ENCODE peak calls at places on chromosomes 2 and 18, in eight cellular contexts. K is Peyer's patch; B is tibial nerve; L is lung; T is neural progenitor cell; Q is naive thymus-derived CD4-positive, alpha-beta T cell; A is mammary epithelial cell; E is IMR-90. Z is an unnamed sample. For H3K27me3, the result is how much of the 10 kb centered on the place peaks cover.

GRCh38 chr2:186455613-186456012 is 30.4 kb upstream of the ZC3H15 start:
- DNase-seq in E (no peak), K (no peak), A (no peak), B (no peak), T (no peak), Q (no peak), L (no peak), Z (no peak)

GRCh38 chr2:28088970-28089369 is 198.4 kb downstream of the BABAM2 start:
- DNase-seq in B (no peak), E (peak), A (peak), T (no peak), Q (no peak), L (no peak), K (no peak), Z (no peak)

GRCh38 chr2:64222351-64222750 is 78.1 kb upstream of the PELI1 start:
- DNase-seq in B (peak), L (no peak), A (peak), Q (no peak), K (no peak), T (no peak), E (peak), Z (no peak)

GRCh38 chr18:38369772-38370690 is 804.4 kb upstream of the CELF4 start:
- DNase-seq in E (no peak), K (no peak), B (no peak), T (no peak), L (no peak), Q (no peak), A (peak), Z (no peak)

GRCh38 chr2:241550616-241551580 is 7.6 kb upstream of the BOK start:
- DNase-seq in Q (no peak), A (no peak), L (no peak), B (no peak), E (no peak), T (no peak), K (no peak), Z (no peak)

GRCh38 chr18:63439334-63439733 is 17.1 kb upstream of the VPS4B start:
- DNase-seq in Q (peak), T (peak), L (peak), K (peak), B (peak), E (peak), A (peak), Z (no peak)

GRCh38 chr18:2774669-2775068 is 72.1 kb upstream of the EMILIN2 start:
- DNase-seq in B (no peak), T (no peak), E (no peak), K (no peak), L (no peak), A (no peak), Q (no peak), Z (no peak)

GRCh38 chr2:188835821-188836220 is 138.4 kb upstream of the COL3A1 start:
- DNase-seq in B (no peak), T (no peak), K (no peak), Q (no peak), L (no peak), A (no peak), E (no peak), Z (no peak)

GRCh38 chr2:62461707-62462106 is 44.3 kb downstream of the TMEM17 start:
- DNase-seq in B (no peak), E (peak), A (peak), Q (no peak), L (no peak), T (no peak), K (no peak), Z (peak)

GRCh38 chr2:197453914-197454398 is 604 bp downstream of the COQ10B start:
- DNase-seq in T (no peak), Q (no peak), B (peak), K (no peak), L (no peak), E (peak), A (no peak), Z (no peak)

GRCh38 chr2:117720765-117721164 is 93.7 kb upstream of the DDX18 start:
- DNase-seq in Q (no peak), K (no peak), A (no peak), E (no peak), B (no peak), L (no peak), T (no peak), Z (no peak)

GRCh38 chr2:224584768-224585204 is 377 bp downstream of the CUL3 start:
- DNase-seq in B (peak), L (peak), A (peak), K (peak), E (no peak), Q (peak), T (peak), Z (peak)

DNA sequence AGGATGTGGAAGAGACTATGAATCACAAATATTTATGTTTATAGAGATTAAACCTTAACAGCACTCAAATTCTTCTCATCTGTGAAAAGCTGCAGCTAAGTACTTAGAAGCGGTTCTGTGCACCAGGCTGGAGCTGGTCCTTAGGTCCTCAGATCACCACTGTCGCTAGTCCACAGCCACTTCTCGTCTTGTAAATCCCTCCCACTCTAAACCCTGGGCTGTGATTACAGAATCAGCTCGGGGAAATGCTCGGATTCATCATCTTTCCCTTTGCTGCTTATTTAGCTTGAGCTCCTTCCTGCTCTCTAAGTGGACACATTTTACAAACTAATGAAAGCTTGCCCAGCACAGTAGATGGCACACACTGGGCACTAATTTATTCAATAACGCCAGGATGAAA is 61.7 kb downstream of the RNF152 start:
- DNase-seq in L (no peak), A (no peak), B (no peak), T (no peak), Q (no peak), K (no peak), E (peak), Z (no peak)
- H3K4me3 ChIP-seq in L (no peak), A (no peak), B (no peak), T (no peak), Q (no peak), K (no peak), E (no peak), Z (no peak)

GRCh38 chr2:172081248-172082022 is 3.9 kb upstream of the DLX1 start:
- DNase-seq in T (peak), B (no peak), L (no peak), K (no peak), E (no peak), A (no peak), Q (no peak), Z (no peak)

GRCh38 chr2:172082105-172082943 is 3.0 kb upstream of the DLX1 start:
- DNase-seq in B (no peak), K (no peak), A (no peak), E (no peak), L (no peak), T (peak), Q (no peak), Z (peak)

GRCh38 chr2:172079838-172080640 is 5.3 kb upstream of the DLX1 start:
- DNase-seq in B (no peak), A (no peak), K (no peak), Q (no peak), L (no peak), E (peak), T (peak), Z (no peak)

GRCh38 chr2:172079416-172079815 is 5.9 kb upstream of the DLX1 start:
- DNase-seq in Q (no peak), E (no peak), L (no peak), B (no peak), A (no peak), T (no peak), K (no peak), Z (no peak)

GRCh38 chr2:172080641-172081230 is 4.6 kb upstream of the DLX1 start:
- DNase-seq in A (no peak), E (no peak), B (no peak), T (peak), K (no peak), Q (no peak), L (no peak), Z (no peak)
- H3K27me3 ChIP-seq in A (under half), E (under half), B (half or more), T (half or more), K (under half), Q (half or more), L (under half), Z (under half)

GRCh38 chr2:177264539-177265385 is at the start of gene NFE2L2:
- DNase-seq in E (peak), Q (peak), A (peak), T (peak), B (peak), K (peak), L (peak), Z (peak)

GRCh38 chr2:177263451-177264208 is 897 bp downstream of the NFE2L2 start:
- DNase-seq in Q (peak), E (peak), T (peak), A (peak), K (peak), L (peak), B (peak), Z (peak)

GRCh38 chr2:177265386-177265690 is 811 bp upstream of the NFE2L2 start:
- DNase-seq in A (no peak), E (peak), B (peak), T (no peak), K (peak), L (no peak), Q (peak), Z (no peak)

GRCh38 chr2:177264209-177264538 is 353 bp downstream of the NFE2L2 start:
- DNase-seq in K (no peak), A (no peak), T (peak), L (peak), Q (no peak), E (peak), B (no peak), Z (no peak)

DNA sequence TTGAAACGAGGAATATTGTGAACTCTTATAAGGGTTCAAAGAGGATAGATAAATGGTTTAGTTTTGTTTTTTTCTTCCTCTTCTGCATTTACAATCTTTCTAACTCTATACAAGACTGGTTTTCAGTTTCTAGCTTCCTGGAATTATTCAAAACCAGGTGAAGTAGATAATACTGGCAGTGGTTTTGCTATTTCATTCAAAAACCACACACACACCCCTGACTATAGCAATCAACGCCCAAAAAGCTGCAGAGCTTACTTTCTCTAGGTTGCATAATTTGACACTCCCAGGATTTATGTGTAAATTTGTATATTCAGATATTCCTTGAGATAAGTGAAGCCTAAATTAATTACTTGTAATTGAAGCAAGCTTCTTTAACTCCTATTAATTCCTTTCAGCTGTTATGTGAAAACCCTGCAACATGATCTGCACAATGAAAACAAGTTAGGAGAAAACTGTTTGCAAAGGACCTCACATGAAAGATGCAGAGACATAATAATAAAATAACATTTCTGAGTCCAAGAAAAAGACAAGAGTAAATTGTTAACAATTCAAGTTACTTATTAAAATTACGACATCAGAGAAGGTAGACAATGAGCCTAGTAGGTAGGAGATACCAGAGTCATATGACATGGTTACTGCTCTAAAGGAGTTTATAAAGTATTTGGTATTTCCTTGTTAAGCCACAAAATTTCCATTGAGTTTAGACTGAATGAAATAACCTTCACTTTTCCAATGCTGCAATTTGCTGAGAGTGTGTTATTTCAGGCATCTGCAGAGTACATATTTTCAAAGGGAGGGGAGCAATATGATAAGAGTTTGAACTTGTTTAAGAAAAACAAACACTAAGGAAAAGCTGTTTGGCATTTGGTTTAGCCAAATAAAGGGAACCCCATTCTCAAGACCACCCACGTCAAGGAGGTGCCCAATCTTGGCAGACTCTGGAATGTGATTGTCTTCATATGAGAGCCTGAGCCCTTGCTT is 1.6 kb upstream of the NFE2L2 start:
- DNase-seq in L (no peak), B (no peak), A (peak), T (no peak), Q (peak), K (no peak), E (peak), Z (no peak)
- H3K4me3 ChIP-seq in L (no peak), B (peak), A (no peak), T (peak), Q (peak), K (no peak), E (no peak), Z (peak)

GRCh38 chr2:240056678-240057077 is 3.4 kb upstream of the OR6B3 start:
- DNase-seq in E (no peak), B (no peak), K (no peak), A (no peak), L (no peak), T (no peak), Q (no peak), Z (no peak)

GRCh38 chr2:240052524-240052923 is 797 bp downstream of the OR6B3 start:
- DNase-seq in K (no peak), B (no peak), Q (no peak), E (no peak), A (no peak), T (no peak), L (no peak), Z (no peak)

GRCh38 chr2:240053173-240054155 is at the start of gene OR6B3:
- DNase-seq in E (no peak), A (no peak), Q (no peak), B (no peak), T (no peak), L (no peak), K (no peak), Z (no peak)

GRCh38 chr2:240051697-240052096 is 1.6 kb downstream of the OR6B3 start:
- DNase-seq in Q (no peak), A (no peak), T (no peak), B (no peak), K (no peak), L (no peak), E (no peak), Z (no peak)

DNA sequence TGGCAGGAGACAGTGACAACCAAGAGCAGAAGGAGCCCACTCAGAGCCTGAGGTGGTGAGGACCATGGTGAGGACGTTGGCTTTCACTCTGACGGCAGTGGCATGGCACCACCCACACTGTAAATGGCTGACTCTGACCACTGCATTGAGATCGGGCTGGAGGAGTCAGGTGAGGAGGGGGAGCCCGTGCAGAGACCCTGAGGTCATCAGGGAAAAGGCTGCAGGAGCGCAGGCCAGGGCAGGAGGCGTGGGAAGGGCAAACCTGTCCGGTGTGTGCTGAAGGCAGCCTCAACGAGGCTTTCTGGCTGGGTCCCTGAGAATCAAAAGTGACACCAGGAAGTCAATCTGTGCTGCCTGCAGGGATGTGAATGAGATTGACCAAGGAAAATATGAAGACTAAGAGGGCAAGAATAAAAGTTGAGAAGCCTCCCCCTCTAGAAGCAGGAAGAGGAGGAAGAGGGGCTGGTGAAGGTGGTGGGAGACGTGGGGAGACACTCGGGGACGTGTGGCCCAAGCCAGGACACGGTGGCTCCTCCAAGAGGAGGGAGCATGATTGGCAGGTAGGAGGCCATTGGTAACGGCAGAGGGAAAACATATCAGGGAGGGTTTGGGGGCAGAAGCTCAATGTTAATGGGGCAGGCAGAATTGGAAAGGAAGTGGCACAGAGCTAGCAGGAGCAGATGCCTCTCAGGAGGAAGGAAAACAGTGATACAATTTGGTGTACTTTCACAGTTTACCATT is 2.0 kb upstream of the OR6B3 start:
- DNase-seq in T (no peak), Q (no peak), K (no peak), B (no peak), A (no peak), L (no peak), E (no peak), Z (no peak)
- H3K27me3 ChIP-seq in T (half or more), Q (under half), K (under half), B (under half), A (under half), L (under half), E (under half), Z (half or more)